ENCODE peak calls at places on chromosome 11, in eight cellular contexts. L is adrenal gland; T is stimulated activated CD4-positive, alpha-beta T cell treated with anti-CD3 and anti-CD28 coated beads, Interleukin-4, amount 100 ng/mL, for 24 hours; Z is AG08395; Q is GM20000; Y is nephron progenitor cell; I is G401; U is CD4-positive, alpha-beta T cell. N is an unnamed sample.

GRCh38 chr11:19711911-19712280 is 741 bp upstream of the NAV2 start:
- DNase-seq in L (no peak), T (peak; percentile 23), Z (no peak), Q (peak; percentile 15), Y (no peak), I (no peak), U (no peak), N (no peak)

GRCh38 chr11:126716456-126717083 is 284.0 kb downstream of the KIRREL3 start:
- DNase-seq in L (peak; percentile 53), T (peak; percentile 25), Z (no peak), Q (peak; percentile 70), Y (peak; percentile 67), I (peak; percentile 44), U (no peak), N (peak; percentile 67)

GRCh38 chr11:44469412-44469811 is 96.1 kb upstream of the CD82 start:
- DNase-seq in L (no peak), T (no peak), Z (no peak), Q (no peak), Y (no peak), I (no peak), U (no peak), N (no peak)

GRCh38 chr11:101129203-101129943 is at the start of gene PGR:
- DNase-seq in L (peak; percentile 64), T (no peak), Z (no peak), Q (no peak), Y (peak; percentile 42), I (no peak), U (no peak), N (no peak)

GRCh38 chr11:86571273-86571948 is 101.0 kb downstream of the ME3 start:
- DNase-seq in L (no peak), T (no peak), Z (no peak), Q (no peak), Y (peak; percentile 32), I (no peak), U (no peak), N (no peak)

GRCh38 chr11:65355013-65355775 is 643 bp downstream of the TIGD3 start:
- DNase-seq in L (no peak), T (peak; percentile 50), Z (no peak), Q (peak; percentile 76), Y (peak; percentile 52), I (peak; percentile 53), U (peak; percentile 44), N (no peak)

GRCh38 chr11:96576383-96576782 is 186.6 kb downstream of the JRKL start:
- DNase-seq in L (no peak), T (no peak), Z (no peak), Q (no peak), Y (no peak), I (no peak), U (no peak), N (no peak)

GRCh38 chr11:45238724-45239123 is 47.4 kb downstream of the SYT13 start:
- DNase-seq in L (no peak), T (no peak), Z (peak; percentile 25), Q (no peak), Y (no peak), I (no peak), U (no peak), N (no peak)

GRCh38 chr11:67551127-67551526 is 27.9 kb upstream of the CABP2 start:
- DNase-seq in L (no peak), T (no peak), Z (no peak), Q (no peak), Y (no peak), I (no peak), U (no peak), N (no peak)

GRCh38 chr11:95512682-95513081 is 276.9 kb downstream of the FAM76B start:
- DNase-seq in L (peak; percentile 84), T (no peak), Z (peak; percentile 83), Q (no peak), Y (no peak), I (no peak), U (no peak), N (no peak)

GRCh38 chr11:45280449-45280848 is 5.7 kb downstream of the SYT13 start:
- DNase-seq in L (no peak), T (no peak), Z (no peak), Q (no peak), Y (no peak), I (no peak), U (no peak), N (no peak)

GRCh38 chr11:1121343-1122331 is 36.1 kb upstream of the MUC5AC start:
- DNase-seq in L (peak; percentile 17), T (peak; percentile 2), Z (no peak), Q (peak; percentile 30), Y (no peak), I (no peak), U (no peak), N (peak; percentile 24)

GRCh38 chr11:120877746-120878365 is 146.0 kb upstream of the TBCEL start:
- DNase-seq in L (no peak), T (no peak), Z (no peak), Q (no peak), Y (no peak), I (no peak), U (no peak), N (no peak)

GRCh38 chr11:124069429-124070401 is 28.6 kb upstream of the OR10G7 start:
- DNase-seq in L (peak; percentile 45), T (peak; percentile 37), Z (peak; percentile 18), Q (peak; percentile 24), Y (peak; percentile 63), I (peak; percentile 9), U (no peak), N (no peak)

GRCh38 chr11:45857834-45858492 is 10.7 kb downstream of the CRY2 start:
- DNase-seq in L (peak; percentile 82), T (no peak), Z (peak; percentile 87), Q (no peak), Y (no peak), I (peak; percentile 84), U (no peak), N (peak; percentile 44)